ENCODE peak calls at places on chromosomes 6 and 20, in ten cellular contexts. P is EH; N is activated T-helper 9 cell treated with anti-CD3 and anti-CD28 coated beads, Interleukin-2, amount 50 U/mL, for 16 hours; K is neuronal stem cell; Q is stimulated activated CD4-positive, alpha-beta T cell treated with anti-CD3 and anti-CD28 coated beads, Interleukin-12 subunit alpha, Interleukin-12 subunit beta, amount 100 ng/mL, for 24 hours; D is T-helper 17 cell; S is lung; L is choroid plexus epithelial cell; R is tibial nerve; H is stimulated activated CD8-positive, alpha-beta memory T cell treated with anti-CD3 and anti-CD28 coated beads, Interleukin-12 subunit alpha, Interleukin-12 subunit beta, amount 100 ng/mL, for 4 hours. X is an unnamed sample.

GRCh38 chr20:63750807-63751470 is 11.4 kb downstream of the SLC2A4RG start:
- DNase-seq in P (no peak), N (no peak), K (no peak), Q (peak), D (no peak), S (no peak), L (no peak), R (no peak), H (peak), X (no peak)

GRCh38 chr6:3894535-3895302 is 45.5 kb downstream of the FAM50B start:
- DNase-seq in P (no peak), N (no peak), K (no peak), Q (no peak), D (no peak), S (no peak), L (no peak), R (no peak), H (no peak), X (no peak)

GRCh38 chr6:91366781-91367180 is 779.9 kb upstream of the MAP3K7 start:
- DNase-seq in P (no peak), N (no peak), K (no peak), Q (no peak), D (no peak), S (no peak), L (no peak), R (no peak), H (no peak), X (no peak)

GRCh38 chr6:129860901-129861665 is at the start of gene TMEM244:
- DNase-seq in P (peak), N (no peak), K (no peak), Q (no peak), D (no peak), S (no peak), L (peak), R (no peak), H (no peak), X (peak)

GRCh38 chr20:3188823-3189413 is 15.6 kb downstream of the DDRGK1 start:
- DNase-seq in P (no peak), N (no peak), K (no peak), Q (no peak), D (no peak), S (no peak), L (no peak), R (no peak), H (no peak), X (no peak)

GRCh38 chr6:26033132-26033941 is 53.9 kb upstream of the HFE start:
- DNase-seq in P (peak), N (no peak), K (peak), Q (no peak), D (peak), S (peak), L (peak), R (no peak), H (no peak), X (peak)

GRCh38 chr6:142210606-142211005 is 63.5 kb downstream of the VTA1 start:
- DNase-seq in P (peak), N (no peak), K (no peak), Q (no peak), D (no peak), S (no peak), L (peak), R (no peak), H (no peak), X (no peak)

GRCh38 chr6:64874776-64875175 is 832.2 kb downstream of the EYS start:
- DNase-seq in P (no peak), N (no peak), K (no peak), Q (no peak), D (no peak), S (no peak), L (peak), R (no peak), H (no peak), X (no peak)

GRCh38 chr6:137870744-137871247 is 3.7 kb downstream of the TNFAIP3 start:
- DNase-seq in P (no peak), N (no peak), K (no peak), Q (peak), D (no peak), S (no peak), L (no peak), R (no peak), H (no peak), X (peak)

GRCh38 chr20:17023811-17024210 is 203.0 kb upstream of the PCSK2 start:
- DNase-seq in P (no peak), N (no peak), K (peak), Q (no peak), D (no peak), S (peak), L (no peak), R (no peak), H (no peak), X (peak)

GRCh38 chr6:145783796-145784195 is 30.8 kb downstream of the FBXO30 start:
- DNase-seq in P (no peak), N (no peak), K (no peak), Q (no peak), D (no peak), S (no peak), L (no peak), R (no peak), H (no peak), X (no peak)

X was measured in astrocyte of the hippocampus.